ENCODE peak calls at places on chromosome 6, in six cellular contexts. E, A, P, S, L and W are unnamed samples.

GRCh38 chr6:113645576-113645970 is 211.6 kb upstream of the MARCKS start:
- DNase-seq in E (no peak), A (peak; percentile 90), P (peak; percentile 78), S (peak; percentile 99), L (no peak), W (peak; percentile 69)

GRCh38 chr6:125790403-125791150 is at the start of gene NCOA7:
- DNase-seq in E (peak; percentile 97), A (peak; percentile 89), P (peak; percentile 69), S (peak; percentile 68), L (peak; percentile 73), W (peak; percentile 88)

GRCh38 chr6:162852192-162852591 is 124.4 kb downstream of the PACRG start:
- DNase-seq in E (no peak), A (no peak), P (no peak), S (no peak), L (no peak), W (no peak)

GRCh38 chr6:34386316-34387137 is 5.9 kb downstream of the NUDT3 start:
- DNase-seq in E (no peak), A (peak; percentile 93), P (peak; percentile 95), S (peak; percentile 94), L (no peak), W (peak; percentile 80)

GRCh38 chr6:134267917-134268361 is 50.0 kb downstream of the SGK1 start:
- DNase-seq in E (no peak), A (no peak), P (peak; percentile 89), S (no peak), L (peak; percentile 33), W (no peak)

GRCh38 chr6:11103065-11103464 is 8.5 kb downstream of the ERVFRD-1 start:
- DNase-seq in E (no peak), A (no peak), P (no peak), S (no peak), L (no peak), W (no peak)

GRCh38 chr6:144931172-144932035 is 646.3 kb downstream of the UTRN start:
- DNase-seq in E (no peak), A (peak; percentile 66), P (peak; percentile 58), S (peak; percentile 50), L (no peak), W (peak; percentile 49)

GRCh38 chr6:90149280-90149679 is 147.4 kb downstream of the BACH2 start:
- DNase-seq in E (no peak), A (no peak), P (no peak), S (no peak), L (no peak), W (no peak)

GRCh38 chr6:96939019-96939805 is 14.7 kb downstream of the KLHL32 start:
- DNase-seq in E (no peak), A (peak; percentile 54), P (peak; percentile 64), S (peak; percentile 61), L (no peak), W (peak; percentile 67)

GRCh38 chr6:4299476-4299875 is 164.1 kb upstream of the ECI2 start:
- DNase-seq in E (no peak), A (peak; percentile 32), P (peak; percentile 24), S (no peak), L (no peak), W (no peak)

GRCh38 chr6:136347847-136348246 is 58.2 kb upstream of the BCLAF1 start:
- DNase-seq in E (no peak), A (peak; percentile 53), P (no peak), S (peak; percentile 49), L (no peak), W (no peak)

GRCh38 chr6:43488667-43489276 is 11.4 kb downstream of the TJAP1 start:
- DNase-seq in E (no peak), A (peak; percentile 71), P (no peak), S (peak; percentile 51), L (no peak), W (no peak)

GRCh38 chr6:19999319-20000191 is 162.4 kb downstream of the ID4 start:
- DNase-seq in E (no peak), A (peak; percentile 18), P (peak; percentile 2), S (no peak), L (no peak), W (peak; percentile 11)

GRCh38 chr6:4805553-4806307 is 29.5 kb downstream of the CDYL start:
- DNase-seq in E (no peak), A (peak; percentile 55), P (peak; percentile 51), S (peak; percentile 34), L (peak; percentile 20), W (no peak)

GRCh38 chr6:104754788-104755409 is 104.8 kb downstream of the HACE1 start:
- DNase-seq in E (no peak), A (no peak), P (peak; percentile 32), S (peak; percentile 17), L (no peak), W (no peak)

GRCh38 chr6:3306848-3307247 is 48.1 kb downstream of the PSMG4 start:
- DNase-seq in E (peak; percentile 41), A (no peak), P (no peak), S (no peak), L (no peak), W (no peak)

GRCh38 chr6:158488065-158488464 is 71.8 kb upstream of the TMEM181 start:
- DNase-seq in E (no peak), A (peak; percentile 98), P (peak; percentile 93), S (peak; percentile 96), L (no peak), W (peak; percentile 78)

GRCh38 chr6:115969207-115969929 is 91.3 kb downstream of the FRK start:
- DNase-seq in E (no peak), A (peak; percentile 7), P (peak; percentile 7), S (no peak), L (peak; percentile 29), W (no peak)

GRCh38 chr6:55069132-55069781 is 105.1 kb upstream of the HCRTR2 start:
- DNase-seq in E (no peak), A (peak; percentile 72), P (peak; percentile 72), S (peak; percentile 73), L (peak; percentile 27), W (no peak)

GRCh38 chr6:46246727-46247126 is 75.9 kb upstream of the ENPP5 start:
- DNase-seq in E (no peak), A (no peak), P (no peak), S (no peak), L (no peak), W (no peak)

GRCh38 chr6:93859964-93860363 is 440.6 kb upstream of the EPHA7 start:
- DNase-seq in E (no peak), A (no peak), P (no peak), S (no peak), L (peak; percentile 11), W (no peak)

GRCh38 chr6:53171605-53172467 is 23.2 kb upstream of the GCM1 start:
- DNase-seq in E (peak; percentile 99), A (peak; percentile 83), P (peak; percentile 84), S (peak; percentile 70), L (peak; percentile 76), W (peak; percentile 64)

GRCh38 chr6:34459899-34460593 is 5.8 kb upstream of the PACSIN1 start:
- DNase-seq in E (peak; percentile 33), A (peak; percentile 65), P (peak; percentile 69), S (peak; percentile 42), L (no peak), W (peak; percentile 34)

DNA sequence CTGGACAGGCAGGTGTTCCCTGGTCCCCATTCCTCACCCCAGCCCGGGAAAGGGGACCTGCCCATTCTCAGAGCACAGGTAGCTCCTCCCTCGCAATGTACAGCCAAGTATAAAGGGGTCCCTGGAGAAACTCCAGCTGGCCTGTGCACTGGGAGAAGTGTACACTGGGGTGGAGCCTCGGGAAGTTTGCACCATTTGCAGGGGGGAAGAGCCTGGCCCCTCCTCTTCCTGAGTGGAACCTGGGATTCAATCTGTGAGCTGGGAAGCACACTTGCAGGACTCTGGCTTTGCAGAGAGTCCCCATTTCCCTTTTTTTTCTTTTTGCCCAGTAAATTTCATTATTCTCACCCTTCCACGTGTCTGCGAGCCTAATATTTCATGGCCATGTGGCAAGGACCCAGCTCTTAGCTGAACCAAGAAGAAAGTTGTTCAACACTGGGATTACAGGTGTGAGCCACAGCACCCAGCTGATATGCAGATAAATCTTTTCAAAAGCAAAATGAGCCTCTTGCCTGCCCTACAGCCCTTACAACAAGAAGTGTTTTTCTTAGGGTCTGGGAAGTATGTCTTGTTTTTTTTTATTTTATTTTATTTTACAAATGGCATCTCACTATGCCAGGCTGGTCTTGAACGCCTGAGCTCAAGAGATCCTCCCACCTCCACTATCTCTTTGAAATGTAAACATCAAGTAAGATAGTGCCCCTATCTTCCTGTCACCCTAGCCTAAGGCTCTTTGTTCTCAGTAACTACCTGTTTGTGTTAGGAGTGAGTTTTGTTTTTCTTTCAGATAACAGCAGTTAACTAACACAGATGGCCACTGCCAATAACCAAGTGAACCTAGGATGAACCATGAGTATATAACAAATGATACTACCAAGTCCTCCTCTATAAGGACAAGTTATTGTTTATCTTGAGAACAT is 9.3 kb upstream of the RNGTT start:
- DNase-seq in E (no peak), A (no peak), P (no peak), S (no peak), L (no peak), W (no peak)
- H3K4me3 ChIP-seq in E (no peak overlapping the region), A (no peak overlapping the region), P (no peak overlapping the region), S (no peak overlapping the region), L (no peak overlapping the region), W (no peak overlapping the region)

DNA sequence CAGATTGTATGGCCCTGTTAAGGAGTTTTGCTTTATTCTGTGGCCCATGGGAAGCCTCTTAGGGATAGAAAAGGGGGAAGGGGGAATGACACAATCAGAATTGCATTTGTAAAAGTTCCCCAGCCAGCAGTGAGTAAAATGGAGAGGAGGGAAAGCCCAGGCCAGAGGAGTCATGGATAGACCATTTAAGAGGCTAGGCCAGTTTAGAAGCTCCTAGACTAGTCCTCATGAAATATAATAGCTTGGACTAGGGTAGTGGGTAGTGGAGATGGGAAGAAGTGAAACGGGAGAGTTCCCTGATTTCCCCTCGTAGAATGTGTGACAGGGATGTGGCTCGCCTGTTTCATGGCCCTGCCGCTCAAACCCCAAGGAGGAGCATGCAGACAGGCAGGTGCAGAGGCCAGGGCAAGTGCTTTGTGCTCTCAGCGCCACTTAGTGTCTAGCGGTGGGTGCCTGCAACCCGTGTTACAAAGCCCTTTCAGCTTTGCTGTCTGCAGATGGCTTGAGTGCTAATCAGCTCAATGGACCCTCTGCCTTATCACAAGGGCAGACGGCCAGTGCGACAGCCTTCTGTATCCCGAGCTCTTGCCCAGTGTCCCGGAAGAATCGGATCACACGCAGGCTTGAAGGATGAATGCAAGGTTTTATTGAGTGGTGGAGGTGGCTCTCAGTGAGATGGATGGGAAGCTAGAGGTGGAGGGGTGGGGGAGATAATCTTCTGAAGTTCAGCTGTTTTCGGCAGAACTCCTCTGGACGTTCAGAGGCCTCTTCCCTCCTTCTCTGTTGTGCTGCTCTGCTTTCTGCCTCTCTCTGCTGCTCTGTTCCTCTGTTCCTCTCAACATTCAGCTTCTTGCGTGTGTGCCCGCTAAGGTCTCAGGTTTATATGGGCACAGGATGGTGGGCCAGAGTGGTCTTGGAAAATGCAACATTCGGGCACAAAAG is 141.1 kb downstream of the CEP57L1 start:
- DNase-seq in E (peak; percentile 78), A (no peak), P (no peak), S (no peak), L (peak; percentile 64), W (no peak)
- H3K4me3 ChIP-seq in E (no peak overlapping the region), A (no peak overlapping the region), P (no peak overlapping the region), S (no peak overlapping the region), L (no peak overlapping the region), W (no peak overlapping the region)

GRCh38 chr6:12483712-12484111 is 193.6 kb downstream of the EDN1 start:
- DNase-seq in E (no peak), A (peak; percentile 94), P (peak; percentile 75), S (peak; percentile 86), L (no peak), W (peak; percentile 84)
- H3K4me3 ChIP-seq in E (no peak overlapping the region), A (peak overlapping the region; percentile 52), P (peak overlapping the region; percentile 19), S (peak overlapping the region; percentile 1), L (no peak overlapping the region), W (no peak overlapping the region)

DNA sequence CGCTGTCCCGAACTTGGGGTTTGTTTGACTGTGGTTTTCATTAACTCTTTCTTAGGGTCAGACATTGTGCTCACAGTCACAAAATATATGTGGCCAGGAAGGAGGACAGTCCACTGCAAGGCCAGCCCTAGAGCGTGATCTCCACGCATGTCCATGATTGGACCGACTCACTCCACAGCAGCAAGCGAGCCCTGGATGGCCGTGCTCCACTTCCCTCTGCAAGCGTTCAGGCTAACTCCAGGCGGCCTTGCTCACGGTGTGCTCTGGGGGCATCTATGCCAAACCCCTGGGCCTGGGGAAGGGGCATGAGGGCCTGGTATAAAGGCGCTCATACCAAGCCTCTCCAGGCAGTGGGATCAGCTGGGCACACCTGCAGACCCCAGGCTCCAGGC is 5.6 kb downstream of the DACT2 start:
- DNase-seq in E (no peak), A (no peak), P (no peak), S (no peak), L (no peak), W (no peak)
- H3K4me3 ChIP-seq in E (no peak overlapping the region), A (no peak overlapping the region), P (no peak overlapping the region), S (no peak overlapping the region), L (no peak overlapping the region), W (no peak overlapping the region)